ENCODE peak calls at places on chromosomes 11 and 22, in four cellular contexts. X is astrocyte of the cerebellum, Y is dorsolateral prefrontal cortex, S is pancreas. G is an unnamed sample.

GRCh38 chr11:113401718-113402117 is 14.1 kb downstream of the ANKK1 start:
- DNase-seq in X (no peak), Y (peak; percentile 48), S (peak; percentile 72), G (peak; percentile 80)

GRCh38 chr11:117817213-117818035 is 7.1 kb downstream of the FXYD2 start:
- DNase-seq in X (peak; percentile 37), Y (peak; percentile 82), S (peak; percentile 86), G (peak; percentile 83)

GRCh38 chr11:26753738-26754504 is 32.1 kb upstream of the SLC5A12 start:
- DNase-seq in X (peak; percentile 59), Y (peak; percentile 32), S (peak; percentile 45), G (no peak)

GRCh38 chr11:57764527-57764926 is 2.9 kb downstream of the CTNND1 start:
- DNase-seq in X (no peak), Y (no peak), S (no peak), G (no peak)

GRCh38 chr11:93155738-93156137 is 42.1 kb downstream of the SLC36A4 start:
- DNase-seq in X (no peak), Y (no peak), S (no peak), G (no peak)

GRCh38 chr11:115576606-115577005 is 72.4 kb upstream of the CADM1 start:
- DNase-seq in X (no peak), Y (no peak), S (no peak), G (no peak)

GRCh38 chr11:111735262-111736116 is 30.7 kb downstream of the PPP2R1B start:
- DNase-seq in X (peak; percentile 96), Y (peak; percentile 79), S (peak; percentile 51), G (peak; percentile 73)

GRCh38 chr11:65862941-65863888 is 3.0 kb downstream of the MUS81 start:
- DNase-seq in X (no peak), Y (no peak), S (peak; percentile 28), G (no peak)

GRCh38 chr11:2744166-2744565 is 44.4 kb upstream of the KCNQ1OT1 start:
- DNase-seq in X (no peak), Y (no peak), S (no peak), G (no peak)

GRCh38 chr11:104705475-104706195 is 192.6 kb downstream of the CASP12 start:
- DNase-seq in X (peak; percentile 16), Y (no peak), S (no peak), G (peak; percentile 34)

GRCh38 chr11:94457118-94458029 is 36.3 kb downstream of the MRE11 start:
- DNase-seq in X (no peak), Y (no peak), S (no peak), G (no peak)

GRCh38 chr22:33302049-33302545 is 243.9 kb upstream of the SYN3 start:
- DNase-seq in X (peak; percentile 33), Y (peak; percentile 90), S (peak; percentile 83), G (peak; percentile 85)

GRCh38 chr11:96211433-96211832 is 131.6 kb downstream of the MAML2 start:
- DNase-seq in X (no peak), Y (no peak), S (no peak), G (no peak)

GRCh38 chr11:26442131-26442530 is 110.2 kb downstream of the ANO3 start:
- DNase-seq in X (peak; percentile 6), Y (no peak), S (no peak), G (no peak)

GRCh38 chr11:61027141-61027840 is 55.8 kb downstream of the CD6 start:
- DNase-seq in X (no peak), Y (no peak), S (no peak), G (no peak)

GRCh38 chr11:69920500-69921428 is 101.5 kb upstream of the FGF3 start:
- DNase-seq in X (no peak), Y (peak; percentile 26), S (no peak), G (no peak)

GRCh38 chr11:134360050-134360835 is 28.5 kb downstream of the GLB1L2 start:
- DNase-seq in X (peak; percentile 29), Y (peak; percentile 90), S (peak; percentile 80), G (peak; percentile 78)

GRCh38 chr11:11408436-11409221 is 55.6 kb upstream of the CSNK2A3 start:
- DNase-seq in X (no peak), Y (peak; percentile 59), S (no peak), G (no peak)

GRCh38 chr11:66668653-66669430 is 8.8 kb downstream of the RBM4B start:
- DNase-seq in X (no peak), Y (no peak), S (no peak), G (no peak)

GRCh38 chr22:48845356-48845936 is 982.2 kb downstream of the BRD1 start:
- DNase-seq in X (no peak), Y (no peak), S (no peak), G (no peak)

GRCh38 chr11:134543144-134544044 is 131.4 kb upstream of the B3GAT1 start:
- DNase-seq in X (no peak), Y (no peak), S (no peak), G (no peak)

GRCh38 chr11:46832511-46833214 is 13.4 kb downstream of the CKAP5 start:
- DNase-seq in X (no peak), Y (no peak), S (no peak), G (no peak)

GRCh38 chr22:20859615-20860014 is 808 bp downstream of the SNAP29 start:
- DNase-seq in X (no peak), Y (no peak), S (no peak), G (no peak)

GRCh38 chr11:2579315-2580060 is 120.3 kb downstream of the KCNQ1OT1 start:
- DNase-seq in X (no peak), Y (peak; percentile 23), S (no peak), G (peak; percentile 20)

GRCh38 chr11:2687782-2688191 is 12.0 kb downstream of the KCNQ1OT1 start:
- DNase-seq in X (no peak), Y (peak; percentile 21), S (no peak), G (no peak)

GRCh38 chr11:6251120-6251733 is 8.4 kb upstream of the CCKBR start:
- DNase-seq in X (peak; percentile 50), Y (peak; percentile 65), S (peak; percentile 90), G (peak; percentile 66)

GRCh38 chr11:132405728-132406127 is 1035.3 kb downstream of the NTM start:
- DNase-seq in X (no peak), Y (no peak), S (no peak), G (no peak)

GRCh38 chr11:47394322-47395224 is 13.8 kb upstream of the SLC39A13 start:
- DNase-seq in X (no peak), Y (no peak), S (no peak), G (peak; percentile 63)

GRCh38 chr22:40668611-40669390 is 10.5 kb upstream of the MCHR1 start:
- DNase-seq in X (peak; percentile 13), Y (no peak), S (no peak), G (no peak)

GRCh38 chr11:84790849-84791427 is 836.2 kb downstream of the DLG2 start:
- DNase-seq in X (no peak), Y (no peak), S (no peak), G (no peak)

GRCh38 chr22:44337658-44338004 is 24.9 kb upstream of the SHISAL1 start:
- DNase-seq in X (no peak), Y (peak; percentile 79), S (no peak), G (peak; percentile 36)

GRCh38 chr22:40009231-40009769 is 14.5 kb downstream of the FAM83F start:
- DNase-seq in X (no peak), Y (no peak), S (no peak), G (no peak)

GRCh38 chr11:130534525-130534924 is 86.1 kb downstream of the ADAMTS15 start:
- DNase-seq in X (no peak), Y (no peak), S (no peak), G (no peak)

GRCh38 chr11:37459430-37459829 is 861.4 kb upstream of the RAG2 start:
- DNase-seq in X (no peak), Y (no peak), S (no peak), G (no peak)

GRCh38 chr11:111476366-111476765 is 35.8 kb downstream of the BTG4 start:
- DNase-seq in X (no peak), Y (no peak), S (no peak), G (no peak)

GRCh38 chr22:31278643-31279326 is 13.5 kb downstream of the PIK3IP1 start:
- DNase-seq in X (no peak), Y (no peak), S (no peak), G (no peak)

GRCh38 chr22:31277741-31278642 is 14.3 kb downstream of the PIK3IP1 start:
- DNase-seq in X (no peak), Y (no peak), S (no peak), G (no peak)

GRCh38 chr22:31281733-31282132 is 10.6 kb downstream of the PIK3IP1 start:
- DNase-seq in X (no peak), Y (no peak), S (no peak), G (no peak)

GRCh38 chr22:31279327-31279669 is 13.0 kb downstream of the PIK3IP1 start:
- DNase-seq in X (no peak), Y (no peak), S (no peak), G (no peak)

DNA sequence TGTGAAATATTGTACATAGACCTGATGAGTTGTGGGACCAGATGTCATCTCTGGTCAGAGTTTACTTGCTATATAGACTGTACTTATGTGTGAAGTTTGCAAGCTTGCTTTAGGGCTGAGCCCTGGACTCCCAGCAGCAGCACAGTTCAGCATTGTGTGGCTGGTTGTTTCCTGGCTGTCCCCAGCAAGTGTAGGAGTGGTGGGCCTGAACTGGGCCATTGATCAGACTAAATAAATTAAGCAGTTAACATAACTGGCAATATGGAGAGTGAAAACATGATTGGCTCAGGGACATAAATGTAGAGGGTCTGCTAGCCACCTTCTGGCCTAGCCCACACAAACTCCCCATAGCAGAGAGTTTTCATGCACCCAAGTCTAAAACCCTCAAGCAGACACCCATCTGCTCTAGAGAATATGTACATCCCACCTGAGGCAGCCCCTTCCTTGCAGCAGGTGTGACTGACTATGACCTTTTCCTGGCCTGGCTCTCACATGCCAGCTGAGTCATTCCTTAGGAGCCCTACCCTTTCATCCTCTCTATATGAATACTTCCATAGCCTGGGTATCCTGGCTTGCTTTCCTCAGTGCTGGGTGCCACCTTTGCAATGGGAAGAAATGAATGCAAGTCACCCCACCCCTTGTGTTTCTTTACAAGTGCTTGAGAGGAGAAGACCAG is 12.3 kb downstream of the PIK3IP1 start:
- DNase-seq in X (no peak), Y (no peak), S (no peak), G (no peak)
- TF ChIP-seq CTCF in X (no peak), Y (no peak), S (no peak), G (no peak)

GRCh38 chr22:38518620-38519019 is 12.5 kb upstream of the DDX17 start:
- DNase-seq in X (no peak), Y (no peak), S (no peak), G (no peak)

DNA sequence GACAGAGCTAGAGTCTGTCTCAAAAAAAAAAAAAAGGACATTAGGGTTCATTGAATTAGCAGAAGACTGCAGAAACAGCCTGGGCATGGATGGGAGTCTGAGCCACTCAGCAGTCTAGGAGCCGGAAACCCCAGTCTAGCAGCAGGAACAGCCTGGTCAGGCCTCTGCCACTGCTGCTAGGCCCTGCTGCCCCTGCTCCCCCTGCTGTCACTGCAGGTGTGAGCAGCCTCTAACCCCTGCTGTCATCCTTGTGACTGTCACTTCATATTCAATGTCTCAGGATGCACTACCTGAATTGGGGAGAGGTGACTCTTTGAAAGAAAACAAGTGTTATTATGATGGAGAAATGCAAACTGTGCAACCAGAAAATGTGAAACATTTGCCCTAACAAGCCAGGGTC is 7.0 kb upstream of the DDX17 start:
- DNase-seq in X (no peak), Y (no peak), S (no peak), G (no peak)
- TF ChIP-seq CTCF in X (no peak), Y (no peak), S (no peak), G (peak; percentile 25)

GRCh38 chr22:36528795-36529718 is at the start of gene EIF3D:
- DNase-seq in X (peak; percentile 99), Y (peak; percentile 98), S (peak; percentile 99), G (peak; percentile 97)
- TF ChIP-seq CTCF in X (no peak), Y (peak; percentile 18), S (no peak), G (peak; percentile 7)

DNA sequence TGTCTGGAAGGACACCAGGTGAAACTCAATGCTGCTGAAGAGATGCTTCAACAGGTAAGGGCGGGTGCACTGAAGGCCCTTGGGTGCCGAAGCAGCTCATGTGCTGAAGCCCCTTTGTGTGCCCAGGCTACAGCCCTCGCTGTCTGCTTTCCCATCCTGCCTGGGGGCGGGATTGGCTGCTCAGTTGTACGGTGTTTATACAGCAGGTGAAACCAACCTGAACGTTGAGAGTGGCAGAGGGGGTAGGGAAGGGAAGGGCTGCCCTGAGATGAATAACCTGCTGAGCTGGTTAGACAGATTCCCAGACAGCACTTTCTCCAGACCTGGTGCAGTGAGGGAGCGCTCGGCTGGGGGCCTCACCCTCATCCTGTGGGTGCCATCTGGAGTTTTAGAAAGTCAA is 75.7 kb downstream of the CYB5R2 start:
- DNase-seq in X (no peak), Y (no peak), S (peak; percentile 68), G (no peak)
- TF ChIP-seq CTCF in X (no peak), Y (no peak), S (no peak), G (no peak)